ENCODE peak calls at places on chromosomes 13 and 19, in four cellular contexts. One of them, this sample, is unnamed. For H3K9me3, the result is how much of the 10 kb centered on the place peaks cover.

GRCh38 chr13:44165895-44166496 is 207.6 kb upstream of the SERP2 start:
- DNase-seq in effector memory CD4-positive, alpha-beta T cell: no peak
- DNase-seq in uterus: no peak
- DNase-seq in A549: no peak
- DNase-seq in this sample: no peak

GRCh38 chr19:13063461-13064091 is 39.1 kb downstream of the LYL1 start:
- DNase-seq in effector memory CD4-positive, alpha-beta T cell: no peak
- DNase-seq in uterus: no peak
- DNase-seq in A549: no peak
- DNase-seq in this sample: no peak

GRCh38 chr13:107025991-107026390 is 458.1 kb upstream of the ARGLU1 start:
- DNase-seq in effector memory CD4-positive, alpha-beta T cell: no peak
- DNase-seq in uterus: peak
- DNase-seq in A549: no peak
- DNase-seq in this sample: no peak

GRCh38 chr13:29125145-29125933 is 305.2 kb downstream of the MTUS2 start:
- DNase-seq in effector memory CD4-positive, alpha-beta T cell: peak
- DNase-seq in uterus: no peak
- DNase-seq in A549: no peak
- DNase-seq in this sample: no peak

GRCh38 chr19:1291761-1292418 is 6.2 kb downstream of the EFNA2 start:
- DNase-seq in effector memory CD4-positive, alpha-beta T cell: no peak
- DNase-seq in uterus: no peak
- DNase-seq in A549: no peak
- DNase-seq in this sample: no peak

GRCh38 chr19:10173527-10173926 is 21.2 kb downstream of the DNMT1 start:
- DNase-seq in effector memory CD4-positive, alpha-beta T cell: no peak
- DNase-seq in uterus: no peak
- DNase-seq in A549: no peak
- DNase-seq in this sample: no peak

GRCh38 chr13:20460744-20461143 is 64.9 kb downstream of the CRYL1 start:
- DNase-seq in effector memory CD4-positive, alpha-beta T cell: no peak
- DNase-seq in uterus: no peak
- DNase-seq in A549: no peak
- DNase-seq in this sample: no peak

GRCh38 chr13:89726690-89727435 is 1620.6 kb upstream of the MIR17HG start:
- DNase-seq in effector memory CD4-positive, alpha-beta T cell: no peak
- DNase-seq in uterus: no peak
- DNase-seq in A549: no peak
- DNase-seq in this sample: no peak

GRCh38 chr13:35552172-35552844 is 75.8 kb upstream of the MAB21L1 start:
- DNase-seq in effector memory CD4-positive, alpha-beta T cell: no peak
- DNase-seq in uterus: no peak
- DNase-seq in A549: no peak
- DNase-seq in this sample: no peak

GRCh38 chr19:22422220-22422619 is at the start of gene ZNF98:
- DNase-seq in effector memory CD4-positive, alpha-beta T cell: no peak
- DNase-seq in uterus: peak
- DNase-seq in A549: no peak
- DNase-seq in this sample: no peak

GRCh38 chr19:38266981-38267597 is 2.7 kb downstream of the SPINT2 start:
- DNase-seq in effector memory CD4-positive, alpha-beta T cell: no peak
- DNase-seq in uterus: no peak
- DNase-seq in A549: peak
- DNase-seq in this sample: no peak

GRCh38 chr19:19822148-19822429 is 539 bp upstream of the ZNF506 start:
- DNase-seq in effector memory CD4-positive, alpha-beta T cell: no peak
- DNase-seq in uterus: no peak
- DNase-seq in A549: no peak
- DNase-seq in this sample: no peak

GRCh38 chr19:36377541-36378178 is 1.3 kb downstream of the ZFP14 start:
- DNase-seq in effector memory CD4-positive, alpha-beta T cell: no peak
- DNase-seq in uterus: no peak
- DNase-seq in A549: no peak
- DNase-seq in this sample: no peak

GRCh38 chr13:51618626-51619025 is 34.4 kb downstream of the WDFY2 start:
- DNase-seq in effector memory CD4-positive, alpha-beta T cell: no peak
- DNase-seq in uterus: no peak
- DNase-seq in A549: no peak
- DNase-seq in this sample: no peak

GRCh38 chr19:47257411-47258169 is 1.3 kb downstream of the CCDC9 start:
- DNase-seq in effector memory CD4-positive, alpha-beta T cell: no peak
- DNase-seq in uterus: no peak
- DNase-seq in A549: no peak
- DNase-seq in this sample: no peak

GRCh38 chr19:18233224-18233825 is 7.1 kb upstream of the PDE4C start:
- DNase-seq in effector memory CD4-positive, alpha-beta T cell: peak
- DNase-seq in uterus: no peak
- DNase-seq in A549: peak
- DNase-seq in this sample: peak

GRCh38 chr13:108957369-108958012 is 328.1 kb downstream of the MYO16 start:
- DNase-seq in effector memory CD4-positive, alpha-beta T cell: no peak
- DNase-seq in uterus: peak
- DNase-seq in A549: peak
- DNase-seq in this sample: no peak

GRCh38 chr19:2302319-2303208 is 5.4 kb downstream of the LINGO3 start:
- DNase-seq in effector memory CD4-positive, alpha-beta T cell: no peak
- DNase-seq in uterus: no peak
- DNase-seq in A549: no peak
- DNase-seq in this sample: no peak

GRCh38 chr19:47081095-47081494 is 32.5 kb downstream of the ZC3H4 start:
- DNase-seq in effector memory CD4-positive, alpha-beta T cell: no peak
- DNase-seq in uterus: no peak
- DNase-seq in A549: no peak
- DNase-seq in this sample: no peak

GRCh38 chr19:3619631-3620012 is 7.0 kb downstream of the CACTIN start:
- DNase-seq in effector memory CD4-positive, alpha-beta T cell: no peak
- DNase-seq in uterus: no peak
- DNase-seq in A549: no peak
- DNase-seq in this sample: no peak

GRCh38 chr19:48752511-48753365 is at the start of gene FUT1:
- DNase-seq in effector memory CD4-positive, alpha-beta T cell: peak
- DNase-seq in uterus: no peak
- DNase-seq in A549: no peak
- DNase-seq in this sample: peak

GRCh38 chr19:6800991-6801396 is 28.5 kb downstream of the VAV1 start:
- DNase-seq in effector memory CD4-positive, alpha-beta T cell: no peak
- DNase-seq in uterus: no peak
- DNase-seq in A549: peak
- DNase-seq in this sample: no peak

GRCh38 chr19:51094696-51095279 is 12.1 kb upstream of the KLK14 start:
- DNase-seq in effector memory CD4-positive, alpha-beta T cell: peak
- DNase-seq in uterus: no peak
- DNase-seq in A549: peak
- DNase-seq in this sample: no peak

GRCh38 chr19:34237283-34237682 is 17.1 kb upstream of the GARRE1 start:
- DNase-seq in effector memory CD4-positive, alpha-beta T cell: no peak
- DNase-seq in uterus: no peak
- DNase-seq in A549: no peak
- DNase-seq in this sample: no peak

GRCh38 chr13:113915012-113915763 is 51.3 kb upstream of the GAS6 start:
- DNase-seq in effector memory CD4-positive, alpha-beta T cell: no peak
- DNase-seq in uterus: no peak
- DNase-seq in A549: no peak
- DNase-seq in this sample: no peak

GRCh38 chr13:50592412-50593145 is 250.9 kb downstream of the DLEU7 start:
- DNase-seq in effector memory CD4-positive, alpha-beta T cell: no peak
- DNase-seq in uterus: no peak
- DNase-seq in A549: no peak
- DNase-seq in this sample: no peak

GRCh38 chr13:19864018-19864338 is 529 bp upstream of the ZMYM5 start:
- DNase-seq in effector memory CD4-positive, alpha-beta T cell: peak
- DNase-seq in uterus: peak
- DNase-seq in A549: no peak
- DNase-seq in this sample: peak

GRCh38 chr13:52405767-52406494 is at the start of gene THSD1:
- DNase-seq in effector memory CD4-positive, alpha-beta T cell: no peak
- DNase-seq in uterus: peak
- DNase-seq in A549: peak
- DNase-seq in this sample: peak

GRCh38 chr13:79508224-79508961 is 27.4 kb downstream of the NDFIP2 start:
- DNase-seq in effector memory CD4-positive, alpha-beta T cell: no peak
- DNase-seq in uterus: no peak
- DNase-seq in A549: no peak
- DNase-seq in this sample: no peak

GRCh38 chr19:36420961-36421748 is 2.7 kb upstream of the ZFP82 start:
- DNase-seq in effector memory CD4-positive, alpha-beta T cell: no peak
- DNase-seq in uterus: peak
- DNase-seq in A549: no peak
- DNase-seq in this sample: no peak

GRCh38 chr13:20702945-20703784 is at the start of gene IL17D:
- DNase-seq in effector memory CD4-positive, alpha-beta T cell: peak
- DNase-seq in uterus: no peak
- DNase-seq in A549: no peak
- DNase-seq in this sample: no peak

GRCh38 chr19:34261335-34262109 is 7.2 kb downstream of the GARRE1 start:
- DNase-seq in effector memory CD4-positive, alpha-beta T cell: no peak
- DNase-seq in uterus: no peak
- DNase-seq in A549: no peak
- DNase-seq in this sample: no peak

GRCh38 chr13:30862707-30863106 is 43.4 kb upstream of the MEDAG start:
- DNase-seq in effector memory CD4-positive, alpha-beta T cell: no peak
- DNase-seq in uterus: peak
- DNase-seq in A549: no peak
- DNase-seq in this sample: no peak

DNA sequence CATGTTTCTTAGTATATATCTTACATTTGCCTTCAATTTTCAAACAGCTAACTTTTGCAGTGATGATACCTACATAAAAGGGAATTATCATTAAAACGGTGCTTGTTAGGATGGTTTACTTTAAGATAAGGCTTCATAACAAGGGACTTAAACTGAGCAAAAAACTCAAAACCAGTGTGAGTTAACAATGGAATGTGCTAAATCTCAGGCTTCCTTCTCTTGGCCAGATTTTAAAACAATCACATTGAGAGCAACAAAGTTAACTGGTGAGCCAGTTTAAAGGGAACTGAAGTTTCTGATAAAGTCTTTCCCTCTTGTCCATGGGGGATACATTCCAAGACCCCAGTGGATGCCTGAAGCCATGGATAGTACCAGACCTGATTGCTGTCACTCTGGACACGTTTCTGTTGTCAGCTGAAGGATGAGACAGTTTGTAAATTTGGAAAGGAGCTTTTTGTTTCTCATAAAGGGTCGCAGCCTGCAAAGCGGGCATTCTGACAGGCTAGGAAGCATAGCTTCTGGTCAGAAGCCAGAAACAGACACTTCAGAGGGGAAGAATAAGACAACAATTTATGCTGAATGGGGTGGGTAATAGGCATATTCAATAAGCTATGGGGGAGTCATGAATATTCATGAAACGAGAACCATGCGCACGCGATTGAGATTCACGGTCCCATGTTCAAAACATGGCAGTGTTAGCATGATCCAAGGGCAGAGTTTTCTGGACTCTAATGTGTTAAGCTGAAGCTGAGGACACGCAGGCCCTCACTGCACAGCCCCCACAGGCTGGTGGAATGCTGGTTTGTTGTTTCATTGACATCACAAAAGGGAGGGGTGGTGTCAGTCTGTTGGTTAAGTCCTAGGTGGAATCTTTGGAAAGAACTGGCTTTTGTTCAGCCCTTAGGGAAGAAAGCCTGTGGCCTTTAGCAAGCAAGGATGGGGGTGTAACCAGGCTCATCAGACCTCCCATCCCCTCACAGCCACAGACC is 150.6 kb upstream of the RNF113B start:
- DNase-seq in effector memory CD4-positive, alpha-beta T cell: no peak
- DNase-seq in uterus: no peak
- DNase-seq in A549: no peak
- DNase-seq in this sample: no peak
- H3K9me3 ChIP-seq in effector memory CD4-positive, alpha-beta T cell: under half
- H3K9me3 ChIP-seq in uterus: under half
- H3K9me3 ChIP-seq in A549: under half
- H3K9me3 ChIP-seq in this sample: under half

DNA sequence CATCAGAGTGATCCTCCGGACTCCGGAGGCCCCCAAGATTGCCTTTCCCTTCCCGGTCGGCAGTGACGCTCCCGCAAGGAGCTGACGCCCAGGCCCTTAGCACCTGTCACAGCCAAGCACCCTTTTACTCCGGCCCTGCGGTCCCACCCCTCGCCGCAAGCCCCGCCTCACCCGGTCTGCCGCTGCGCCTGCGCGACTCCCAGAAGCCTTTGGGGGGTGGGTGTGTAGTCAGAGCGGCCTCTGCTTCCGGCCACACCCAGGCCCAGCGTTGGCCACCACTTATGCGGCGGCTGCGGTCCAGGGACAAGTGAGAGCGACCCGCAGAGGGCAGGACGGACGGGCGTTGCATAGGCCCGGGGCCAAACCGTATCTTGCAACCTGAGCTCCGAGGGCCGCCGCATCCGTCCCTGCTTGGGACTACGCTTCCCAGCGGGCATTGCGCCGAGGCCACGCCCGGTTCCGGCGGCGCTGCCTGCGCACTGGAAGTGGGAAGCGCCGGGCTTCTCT is 441 bp upstream of the ZFP28 start:
- DNase-seq in effector memory CD4-positive, alpha-beta T cell: peak
- DNase-seq in uterus: peak
- DNase-seq in A549: peak
- DNase-seq in this sample: peak
- H3K9me3 ChIP-seq in effector memory CD4-positive, alpha-beta T cell: under half
- H3K9me3 ChIP-seq in uterus: under half
- H3K9me3 ChIP-seq in A549: half or more
- H3K9me3 ChIP-seq in this sample: under half

DNA sequence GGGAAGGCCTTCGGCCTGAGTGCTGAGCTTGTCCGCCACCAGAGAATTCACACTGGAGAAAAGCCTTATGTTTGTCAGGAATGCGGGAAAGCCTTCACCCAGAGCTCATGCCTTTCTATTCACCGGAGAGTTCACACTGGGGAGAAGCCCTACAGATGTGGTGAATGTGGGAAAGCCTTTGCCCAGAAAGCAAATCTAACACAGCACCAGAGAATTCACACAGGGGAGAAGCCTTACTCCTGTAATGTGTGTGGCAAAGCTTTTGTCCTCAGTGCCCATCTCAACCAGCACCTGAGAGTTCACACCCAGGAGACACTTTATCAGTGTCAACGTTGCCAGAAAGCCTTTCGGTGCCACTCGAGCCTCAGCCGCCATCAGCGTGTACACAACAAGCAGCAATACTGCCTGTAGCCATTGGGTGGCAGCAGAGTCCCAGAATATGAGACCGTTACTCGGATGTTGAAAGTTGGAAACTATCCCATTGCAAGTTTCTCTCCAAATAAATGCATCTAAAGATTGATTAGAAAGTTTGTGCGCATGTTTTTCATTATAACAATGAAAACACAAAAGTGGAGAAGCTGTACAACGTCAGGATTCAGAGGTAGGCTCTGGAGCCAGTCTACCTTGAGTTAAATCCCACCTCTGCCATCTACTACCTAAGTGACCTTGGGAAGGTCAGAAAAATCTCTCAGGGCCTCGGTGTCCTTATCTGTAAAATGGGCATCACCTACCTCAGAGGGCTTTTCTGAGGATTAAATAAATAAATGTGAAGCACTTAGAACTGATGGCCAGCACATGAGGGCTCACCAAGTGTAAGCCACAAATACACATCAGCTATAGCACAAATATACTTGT is 21.1 kb downstream of the ZNF473 start:
- DNase-seq in effector memory CD4-positive, alpha-beta T cell: peak
- DNase-seq in uterus: no peak
- DNase-seq in A549: no peak
- DNase-seq in this sample: peak
- H3K9me3 ChIP-seq in effector memory CD4-positive, alpha-beta T cell: under half
- H3K9me3 ChIP-seq in uterus: under half
- H3K9me3 ChIP-seq in A549: half or more
- H3K9me3 ChIP-seq in this sample: under half

GRCh38 chr19:30355586-30355985 is 16.6 kb upstream of the ZNF536 start:
- DNase-seq in effector memory CD4-positive, alpha-beta T cell: no peak
- DNase-seq in uterus: no peak
- DNase-seq in A549: no peak
- DNase-seq in this sample: no peak
- H3K9me3 ChIP-seq in effector memory CD4-positive, alpha-beta T cell: under half
- H3K9me3 ChIP-seq in uterus: under half
- H3K9me3 ChIP-seq in A549: under half
- H3K9me3 ChIP-seq in this sample: under half